ENCODE peak calls at places on chromosomes 11 and 22, in eight cellular contexts. T is adrenal gland; B is AML-193; M is AG09319; S is tibial artery; I is choroid plexus epithelial cell; L is ACHN; Y is stimulated activated CD8-positive, alpha-beta memory T cell treated with anti-CD3 and anti-CD28 coated beads, Interleukin-15, amount 100 ng/mL, for 1 hour. W is an unnamed sample.

GRCh38 chr11:128207861-128208321 is 379.5 kb downstream of the ETS1 start:
- DNase-seq in T (no peak), L (peak; percentile 89), I (peak; percentile 95), B (no peak), Y (no peak), S (no peak), M (peak; percentile 49), W (peak; percentile 96)

GRCh38 chr11:127493330-127493729 is 492.8 kb upstream of the KIRREL3 start:
- DNase-seq in T (no peak), Y (no peak), S (no peak), B (no peak), M (no peak), L (peak; percentile 1), I (peak; percentile 14), W (peak; percentile 52)

GRCh38 chr11:115959098-115959497 is 454.9 kb upstream of the CADM1 start:
- DNase-seq in Y (no peak), T (no peak), I (no peak), L (no peak), B (no peak), S (no peak), M (no peak), W (no peak)

GRCh38 chr22:25193548-25193947 is 6.1 kb upstream of the CRYBB3 start:
- DNase-seq in I (peak; percentile 2), M (no peak), B (no peak), L (peak; percentile 12), Y (no peak), S (no peak), T (no peak), W (no peak)

GRCh38 chr11:20243974-20244373 is 83.7 kb upstream of the DBX1 start:
- DNase-seq in I (peak; percentile 8), S (no peak), B (no peak), L (peak; percentile 5), T (no peak), Y (no peak), M (no peak), W (peak; percentile 11)

GRCh38 chr11:43547900-43548381 is 132.6 kb upstream of the HSD17B12 start:
- DNase-seq in I (peak; percentile 28), M (no peak), Y (no peak), L (no peak), S (no peak), B (no peak), T (peak; percentile 70), W (no peak)

GRCh38 chr22:36016656-36017055 is 12.0 kb downstream of the RBFOX2 start:
- DNase-seq in M (no peak), T (no peak), Y (no peak), B (no peak), L (no peak), S (no peak), I (no peak), W (no peak)

GRCh38 chr11:6745465-6746015 is 26.2 kb downstream of the OR2AG2 start:
- DNase-seq in B (no peak), I (peak; percentile 21), Y (no peak), M (no peak), S (no peak), L (no peak), T (no peak), W (no peak)

GRCh38 chr11:33027846-33028536 is 11.4 kb upstream of the TCP11L1 start:
- DNase-seq in T (no peak), Y (no peak), S (no peak), I (peak; percentile 46), M (no peak), B (no peak), L (no peak), W (peak; percentile 35)